ENCODE peak calls at places on chromosome X, in four cellular contexts. X is A549, D is ovary, M is KG1. G is an unnamed sample.

GRCh38 chrX:31545726-31546125 is 473.9 kb upstream of the FTHL17 start:
- DNase-seq in X (no peak), D (no peak), M (no peak), G (no peak)

GRCh38 chrX:20529711-20530110 is 263.0 kb upstream of the RPS6KA3 start:
- DNase-seq in X (no peak), D (no peak), M (no peak), G (no peak)

GRCh38 chrX:53076671-53077070 is 5.5 kb upstream of the TSPYL2 start:
- DNase-seq in X (no peak), D (no peak), M (no peak), G (no peak)

GRCh38 chrX:136679581-136679980 is 31.6 kb downstream of the CD40LG start:
- DNase-seq in X (no peak), D (no peak), M (no peak), G (no peak)

GRCh38 chrX:38305971-38306370 is 21.3 kb downstream of the RPGR start:
- DNase-seq in X (no peak), D (no peak), M (no peak), G (no peak)

GRCh38 chrX:56932106-56932505 is 63.2 kb downstream of the SPIN3 start:
- DNase-seq in X (no peak), D (no peak), M (no peak), G (no peak)

GRCh38 chrX:97290199-97290598 is 406.5 kb downstream of the RPA4 start:
- DNase-seq in X (no peak), D (no peak), M (no peak), G (no peak)

GRCh38 chrX:121360280-121360679 is 312.9 kb downstream of the GLUD2 start:
- DNase-seq in X (no peak), D (no peak), M (no peak), G (no peak)

GRCh38 chrX:66164470-66164869 is 423 bp downstream of the HEPH start:
- DNase-seq in X (no peak), D (no peak), M (no peak), G (no peak)

GRCh38 chrX:130577431-130577830 is 175.6 kb downstream of the RBMX2 start:
- DNase-seq in X (no peak), D (no peak), M (no peak), G (no peak)

GRCh38 chrX:126485371-126485770 is 67.2 kb downstream of the DCAF12L1 start:
- DNase-seq in X (no peak), D (no peak), M (no peak), G (no peak)

GRCh38 chrX:119694601-119695534 is 1.9 kb upstream of the SEPTIN6 start:
- DNase-seq in X (peak; percentile 42), D (no peak), M (no peak), G (no peak)

GRCh38 chrX:69372435-69372834 is 131.7 kb upstream of the NALF2 start:
- DNase-seq in X (no peak), D (no peak), M (no peak), G (no peak)

GRCh38 chrX:101079223-101079622 is 544 bp downstream of the TMEM35A start:
- DNase-seq in X (no peak), D (no peak), M (no peak), G (no peak)

GRCh38 chrX:143634701-143635442 is 1.0 kb downstream of the SLITRK4 start:
- DNase-seq in X (no peak), D (no peak), M (no peak), G (no peak)

GRCh38 chrX:40148439-40149285 is 50.9 kb upstream of the BCOR start:
- DNase-seq in X (no peak), D (no peak), M (peak; percentile 51), G (peak; percentile 49)

GRCh38 chrX:136646602-136647239 is 1.2 kb upstream of the CD40LG start:
- DNase-seq in X (no peak), D (no peak), M (no peak), G (no peak)

GRCh38 chrX:14080031-14080430 is 50.3 kb upstream of the GEMIN8 start:
- DNase-seq in X (no peak), D (no peak), M (no peak), G (no peak)

GRCh38 chrX:74449322-74449936 is 28.1 kb downstream of the SLC16A2 start:
- DNase-seq in X (peak; percentile 7), D (no peak), M (no peak), G (no peak)

G was measured in K562.